ENCODE peak calls at places on chromosomes 3 and 15, in eight cellular contexts. V, X, R, A, L, J, O and B are unnamed samples.

GRCh38 chr3:45124956-45125355 is 21.2 kb downstream of the CDCP1 start:
- DNase-seq in A (no peak), V (no peak), O (no peak), L (no peak), R (no peak), X (no peak), J (no peak), B (no peak)

GRCh38 chr3:178086419-178086818 is 449.8 kb upstream of the KCNMB2 start:
- DNase-seq in L (no peak), V (no peak), X (no peak), A (no peak), O (no peak), R (no peak), J (no peak), B (no peak)

GRCh38 chr3:58617338-58617761 is 40.2 kb upstream of the FAM107A start:
- DNase-seq in L (no peak), R (no peak), A (no peak), X (no peak), O (no peak), J (no peak), V (no peak), B (no peak)

GRCh38 chr3:38984110-38984509 is 67.6 kb downstream of the SCN11A start:
- DNase-seq in R (no peak), O (no peak), L (no peak), A (no peak), V (no peak), X (no peak), J (no peak), B (no peak)

GRCh38 chr3:11513817-11514135 is 129.9 kb downstream of the VGLL4 start:
- DNase-seq in L (no peak), A (no peak), O (no peak), V (no peak), R (no peak), X (no peak), J (no peak), B (no peak)

GRCh38 chr3:160774172-160774571 is 18.1 kb downstream of the PPM1L start:
- DNase-seq in O (no peak), L (no peak), V (no peak), R (no peak), J (no peak), X (no peak), A (no peak), B (no peak)

GRCh38 chr3:9175421-9175820 is 74.0 kb downstream of the SRGAP3 start:
- DNase-seq in A (no peak), L (peak), R (no peak), X (no peak), J (no peak), V (no peak), O (no peak), B (no peak)

GRCh38 chr15:96331942-96332853 is 1.7 kb downstream of the NR2F2 start:
- DNase-seq in A (no peak), X (no peak), L (peak), J (no peak), V (peak), R (no peak), O (peak), B (peak)

GRCh38 chr15:76756371-76756770 is 148.8 kb downstream of the SCAPER start:
- DNase-seq in J (no peak), O (no peak), V (no peak), X (no peak), R (no peak), L (peak), A (no peak), B (no peak)

GRCh38 chr3:59547874-59548273 is 498.0 kb upstream of the CFAP20DC start:
- DNase-seq in X (no peak), R (no peak), A (no peak), J (no peak), V (no peak), L (no peak), O (no peak), B (no peak)

GRCh38 chr3:108489776-108490175 is 20.6 kb downstream of the MYH15 start:
- DNase-seq in V (peak), J (no peak), O (peak), X (peak), A (no peak), R (peak), L (peak), B (no peak)

GRCh38 chr3:113249601-113250000 is 38.2 kb downstream of the BOC start:
- DNase-seq in L (no peak), X (no peak), V (no peak), R (no peak), O (no peak), A (no peak), J (no peak), B (no peak)

GRCh38 chr15:58043192-58043903 is 22.2 kb downstream of the ALDH1A2 start:
- DNase-seq in X (peak), V (peak), R (peak), O (no peak), A (peak), J (no peak), L (peak), B (no peak)

GRCh38 chr15:70783610-70784021 is 20.3 kb upstream of the UACA start:
- DNase-seq in R (no peak), V (no peak), O (no peak), X (no peak), A (no peak), L (peak), J (no peak), B (no peak)

GRCh38 chr3:122101646-122102045 is 46.5 kb downstream of the CD86 start:
- DNase-seq in R (peak), L (peak), O (peak), J (no peak), A (no peak), X (peak), V (peak), B (peak)

GRCh38 chr15:51863131-51863530 is 33.7 kb downstream of the TMOD3 start:
- DNase-seq in A (no peak), V (no peak), R (no peak), X (no peak), L (no peak), O (no peak), J (no peak), B (no peak)

GRCh38 chr3:177569823-177570657 is 372.8 kb upstream of the TBL1XR1 start:
- DNase-seq in J (no peak), R (no peak), A (no peak), O (no peak), L (peak), V (no peak), X (no peak), B (no peak)

GRCh38 chr3:53483821-53484220 is 10.6 kb upstream of the CACNA1D start:
- DNase-seq in J (no peak), R (no peak), A (no peak), L (no peak), O (no peak), X (no peak), V (no peak), B (no peak)

GRCh38 chr3:197021231-197021630 is 8.4 kb downstream of the MELTF start:
- DNase-seq in X (no peak), A (no peak), V (no peak), O (no peak), R (no peak), J (no peak), L (no peak), B (no peak)

GRCh38 chr3:100068758-100069345 is 45.4 kb downstream of the FILIP1L start:
- DNase-seq in X (peak), L (peak), A (peak), R (peak), J (peak), O (peak), V (peak), B (peak)

GRCh38 chr3:141986548-141987107 is 110.2 kb downstream of the ATP1B3 start:
- DNase-seq in V (no peak), J (no peak), O (no peak), L (no peak), X (no peak), R (no peak), A (no peak), B (no peak)